ENCODE peak calls at places on chromosome 15, in four cellular contexts. J is thoracic aorta; U is CD4-positive, alpha-beta T cell; W is GM13977. M is an unnamed sample.
A peak's percentile ranks its signal among the peaks of the same experiment; 100 is the strongest.

GRCh38 chr15:55897560-55898336 is 95.7 kb downstream of the NEDD4 start:
- DNase-seq in J (no peak), U (no peak), W (peak; percentile 23), M (peak; percentile 37)

GRCh38 chr15:68333775-68334470 is 56.4 kb downstream of the FEM1B start:
- DNase-seq in J (no peak), U (no peak), W (no peak), M (no peak)

GRCh38 chr15:35545316-35545824 is 595 bp downstream of the DPH6 start:
- DNase-seq in J (no peak), U (peak; percentile 4), W (peak; percentile 7), M (peak; percentile 6)

GRCh38 chr15:85100186-85100937 is 118.7 kb downstream of the PDE8A start:
- DNase-seq in J (no peak), U (no peak), W (no peak), M (no peak)

GRCh38 chr15:100762289-100762688 is 117.3 kb upstream of the ALDH1A3 start:
- DNase-seq in J (no peak), U (no peak), W (no peak), M (peak; percentile 3)

GRCh38 chr15:27082526-27082925 is 111.5 kb downstream of the GABRG3 start:
- DNase-seq in J (no peak), U (no peak), W (no peak), M (no peak)

GRCh38 chr15:28128036-28128435 is 28.9 kb upstream of the OCA2 start:
- DNase-seq in J (no peak), U (no peak), W (no peak), M (no peak)

GRCh38 chr15:98599911-98600685 is 48.2 kb upstream of the IGF1R start:
- DNase-seq in J (no peak), U (peak; percentile 15), W (peak; percentile 59), M (peak; percentile 70)

GRCh38 chr15:96209285-96209735 is 121.2 kb upstream of the NR2F2 start:
- DNase-seq in J (no peak), U (no peak), W (no peak), M (no peak)

GRCh38 chr15:54609152-54609551 is 587.6 kb downstream of the RSL24D1 start:
- DNase-seq in J (no peak), U (no peak), W (no peak), M (no peak)

GRCh38 chr15:70487380-70487725 is 276.0 kb downstream of the UACA start:
- DNase-seq in J (no peak), U (no peak), W (no peak), M (no peak)

GRCh38 chr15:93228546-93228945 is 139.5 kb upstream of the RGMA start:
- DNase-seq in J (no peak), U (no peak), W (no peak), M (no peak)

GRCh38 chr15:72584006-72584405 is 70.5 kb upstream of the GOLGA6B start:
- DNase-seq in J (no peak), U (no peak), W (no peak), M (no peak)

GRCh38 chr15:101542306-101543025 is 53.0 kb upstream of the PCSK6 start:
- DNase-seq in J (peak; percentile 33), U (no peak), W (no peak), M (peak; percentile 63)

GRCh38 chr15:51828621-51829359 is 663 bp upstream of the TMOD3 start:
- DNase-seq in J (no peak), U (no peak), W (peak; percentile 20), M (peak; percentile 15)
- TF ChIP-seq CTCF in J (no peak), U (no peak), W (no peak), M (no peak)

GRCh38 chr15:86876387-86876786 is 796.7 kb downstream of the AGBL1 start:
- DNase-seq in J (no peak), U (no peak), W (no peak), M (no peak)

GRCh38 chr15:86879250-86880229 is 799.9 kb downstream of the AGBL1 start:
- DNase-seq in J (no peak), U (no peak), W (no peak), M (no peak)

GRCh38 chr15:86872782-86873181 is 793.1 kb downstream of the AGBL1 start:
- DNase-seq in J (no peak), U (no peak), W (no peak), M (no peak)

GRCh38 chr15:86877171-86877631 is 797.5 kb downstream of the AGBL1 start:
- DNase-seq in J (no peak), U (no peak), W (no peak), M (no peak)
- TF ChIP-seq CTCF in J (no peak), U (no peak), W (no peak), M (no peak)

GRCh38 chr15:48643776-48644497 is 1.6 kb downstream of the FBN1 start:
- DNase-seq in J (no peak), U (no peak), W (peak; percentile 19), M (no peak)

GRCh38 chr15:48645558-48646330 is at the start of gene FBN1:
- DNase-seq in J (peak; percentile 48), U (no peak), W (peak; percentile 87), M (peak; percentile 83)

GRCh38 chr15:48644498-48644826 is 1.0 kb downstream of the FBN1 start:
- DNase-seq in J (no peak), U (no peak), W (peak; percentile 48), M (peak; percentile 53)

GRCh38 chr15:48646364-48646763 is 855 bp upstream of the FBN1 start:
- DNase-seq in J (no peak), U (no peak), W (peak; percentile 9), M (no peak)

GRCh38 chr15:48644827-48645557 is 517 bp downstream of the FBN1 start:
- DNase-seq in J (no peak), U (no peak), W (peak; percentile 73), M (peak; percentile 68)
- TF ChIP-seq CTCF in J (peak; percentile 17), U (no peak), W (no peak), M (no peak)

GRCh38 chr15:43795997-43796396 is 3.9 kb downstream of the SERF2 start:
- DNase-seq in J (no peak), U (no peak), W (no peak), M (no peak)

GRCh38 chr15:43799945-43800285 is at the start of gene SERINC4:
- DNase-seq in J (no peak), U (no peak), W (no peak), M (no peak)

GRCh38 chr15:43800286-43801136 is at the start of gene HYPK:
- DNase-seq in J (peak; percentile 85), U (peak; percentile 91), W (peak; percentile 80), M (peak; percentile 89)

GRCh38 chr15:43796566-43796965 is 3.5 kb downstream of the SERINC4 start:
- DNase-seq in J (no peak), U (no peak), W (no peak), M (no peak)

DNA sequence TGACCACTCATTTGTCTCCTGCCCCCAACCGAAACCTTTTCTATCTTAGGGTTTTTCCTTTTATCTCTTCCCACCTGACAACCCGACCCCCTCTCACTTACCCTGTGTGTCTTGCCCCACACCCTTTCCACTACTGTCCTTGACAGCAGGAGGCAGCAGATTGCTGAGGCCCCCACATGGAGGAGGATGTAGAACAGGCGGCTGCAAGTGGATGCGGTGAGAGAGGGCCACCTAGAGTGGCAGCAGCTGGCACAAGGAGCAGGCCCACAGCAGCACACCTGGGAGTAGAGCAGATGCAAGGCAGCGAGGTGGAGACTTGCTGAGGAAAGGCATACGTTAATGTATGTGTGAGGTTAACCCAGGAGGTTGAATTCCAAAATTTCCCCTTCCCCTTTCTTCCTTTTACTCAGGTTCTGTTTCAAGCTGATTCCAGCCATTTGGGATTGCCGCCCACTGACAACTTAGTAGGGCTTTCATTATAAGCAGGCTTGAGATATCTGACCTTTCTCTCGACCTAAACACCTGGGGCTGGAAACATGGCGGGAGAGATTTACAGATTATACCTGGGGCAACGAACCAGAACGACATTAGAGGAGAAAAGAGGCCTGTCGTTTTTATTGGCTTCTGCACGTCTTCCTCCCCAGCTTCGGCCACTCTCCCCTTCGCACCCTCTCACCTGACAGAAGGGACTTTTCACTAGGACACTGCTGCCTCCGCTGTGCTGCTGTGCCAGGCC is 643 bp downstream of the SERINC4 start:
- DNase-seq in J (no peak), U (no peak), W (peak; percentile 23), M (no peak)
- TF ChIP-seq CTCF in J (no peak), U (no peak), W (peak; percentile 19), M (peak; percentile 20)

GRCh38 chr15:32029862-32030781 is at the start of gene CHRNA7:
- DNase-seq in J (no peak), U (no peak), W (peak; percentile 54), M (peak; percentile 59)

GRCh38 chr15:32028921-32029320 is 1.4 kb upstream of the CHRNA7 start:
- DNase-seq in J (no peak), U (no peak), W (no peak), M (no peak)

GRCh38 chr15:32033186-32033890 is 3.0 kb downstream of the CHRNA7 start:
- DNase-seq in J (no peak), U (no peak), W (no peak), M (no peak)

GRCh38 chr15:32029409-32029861 is 880 bp upstream of the CHRNA7 start:
- DNase-seq in J (no peak), U (no peak), W (no peak), M (no peak)

GRCh38 chr15:32030795-32031194 is 480 bp downstream of the CHRNA7 start:
- DNase-seq in J (no peak), U (no peak), W (no peak), M (no peak)
- TF ChIP-seq CTCF in J (no peak), U (no peak), W (no peak), M (no peak)

DNA sequence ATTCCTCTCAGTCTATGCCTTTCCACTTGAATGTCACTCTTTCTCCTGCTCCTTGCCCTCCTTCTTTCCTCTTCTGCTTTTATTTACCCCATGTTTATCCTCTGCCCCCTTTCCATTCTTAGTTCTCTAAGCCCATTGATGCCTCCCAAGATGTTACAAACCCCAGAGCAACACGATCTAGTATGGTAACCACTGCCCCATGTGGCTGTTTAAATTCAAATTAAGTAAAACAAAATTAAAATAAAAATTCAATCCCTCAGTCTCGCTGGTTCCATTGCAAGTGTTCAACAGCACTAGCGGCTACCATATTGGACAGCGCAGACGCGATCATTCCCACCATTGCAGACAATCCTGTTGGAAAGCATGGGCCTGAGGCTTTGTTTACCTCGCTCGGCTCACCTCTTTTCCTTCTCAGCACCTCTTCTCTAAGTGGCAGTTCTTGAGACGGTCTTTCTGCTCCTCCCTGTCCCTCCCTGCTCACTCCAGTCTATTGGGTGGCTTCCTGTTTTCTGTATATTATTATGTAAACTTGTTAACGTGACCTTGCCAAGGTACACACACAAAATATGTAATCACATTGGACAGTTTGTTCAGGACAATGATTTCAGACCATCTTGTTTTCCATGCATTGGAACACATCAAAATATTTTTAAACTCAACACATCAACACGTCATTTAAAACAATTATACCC is 21.8 kb upstream of the CA12 start:
- DNase-seq in J (no peak), U (no peak), W (no peak), M (no peak)
- TF ChIP-seq CTCF in J (no peak), U (no peak), W (no peak), M (no peak)

M was measured in GM13976.